ENCODE peak calls at places on chromosomes 6 and 20, in nine cellular contexts. M is T-helper 22 cell; D is stimulated activated CD4-positive, alpha-beta T cell treated with anti-CD3 and anti-CD28 coated beads, Interleukin-1b, Interleukin-23, amount 100 ng/mL, for 1 hour; H is cardiac fibroblast; O is lower leg skin; P is NCI-H1105; G is activated naive CD8-positive, alpha-beta T cell treated with anti-CD3 and anti-CD28 coated beads, Interleukin-2, amount 50 U/mL, for 24 hours; X is stimulated activated CD8-positive, alpha-beta memory T cell treated with anti-CD3 and anti-CD28 coated beads, Interleukin-4, amount 100 ng/mL, for 24 hours; F is H7. B is an unnamed sample.

GRCh38 chr6:157376706-157377230 is 4.2 kb upstream of the ZDHHC14 start:
- DNase-seq in M (no peak), P (no peak), H (no peak), X (no peak), G (no peak), F (no peak), D (no peak), O (no peak), B (no peak)

GRCh38 chr20:60424267-60424904 is 466.2 kb downstream of the CDH26 start:
- DNase-seq in H (no peak), P (no peak), O (no peak), G (no peak), M (no peak), F (no peak), X (no peak), D (no peak), B (no peak)

GRCh38 chr6:120211955-120212792 is 862.6 kb upstream of the MAN1A1 start:
- DNase-seq in X (no peak), D (no peak), G (no peak), P (no peak), H (peak), F (no peak), M (no peak), O (no peak), B (no peak)

GRCh38 chr6:36848658-36849441 is 9.6 kb upstream of the CPNE5 start:
- DNase-seq in G (no peak), P (peak), O (no peak), F (peak), D (no peak), X (no peak), H (no peak), M (no peak), B (no peak)

GRCh38 chr6:118717106-118717505 is 65.7 kb upstream of the CEP85L start:
- DNase-seq in O (no peak), P (no peak), G (no peak), H (no peak), M (no peak), X (no peak), D (no peak), F (no peak), B (no peak)

GRCh38 chr6:149864578-149865535 is 698 bp upstream of the LRP11 start:
- DNase-seq in P (peak), F (peak), O (no peak), H (peak), G (peak), M (no peak), D (no peak), X (no peak), B (peak)

GRCh38 chr20:44073675-44074071 is 113.3 kb downstream of the JPH2 start:
- DNase-seq in H (no peak), F (no peak), M (no peak), X (no peak), G (no peak), P (no peak), O (no peak), D (no peak), B (peak)

GRCh38 chr6:16438677-16439615 is 200.6 kb downstream of the GMPR start:
- DNase-seq in H (peak), X (no peak), M (peak), F (peak), D (no peak), P (no peak), O (no peak), G (no peak), B (no peak)

GRCh38 chr6:147279423-147279822 is 75.2 kb downstream of the STXBP5 start:
- DNase-seq in H (peak), P (no peak), F (no peak), X (no peak), D (no peak), O (no peak), G (no peak), M (no peak), B (no peak)

GRCh38 chr6:106324726-106325335 is 729 bp downstream of the ATG5 start:
- DNase-seq in G (no peak), D (no peak), M (no peak), H (peak), P (no peak), O (no peak), F (no peak), X (no peak), B (no peak)

GRCh38 chr6:126039284-126039683 is 52.9 kb downstream of the TRMT11 start:
- DNase-seq in G (no peak), O (no peak), X (no peak), F (no peak), P (no peak), H (peak), M (no peak), D (no peak), B (no peak)

GRCh38 chr6:5208491-5208890 is 52.3 kb downstream of the LYRM4 start:
- DNase-seq in F (no peak), X (no peak), G (no peak), D (no peak), P (no peak), O (no peak), H (no peak), M (no peak), B (no peak)

GRCh38 chr20:63955281-63955845 is 853 bp downstream of the UCKL1 start:
- DNase-seq in X (no peak), H (peak), P (no peak), G (peak), M (no peak), D (no peak), F (peak), O (no peak), B (no peak)

GRCh38 chr6:104548297-104548696 is 311.4 kb downstream of the HACE1 start:
- DNase-seq in X (no peak), D (no peak), M (no peak), G (no peak), H (no peak), P (no peak), O (no peak), F (no peak), B (no peak)

GRCh38 chr6:30626484-30627366 is at the start of gene ATAT1:
- DNase-seq in D (peak), M (peak), O (peak), F (peak), H (peak), G (peak), P (peak), X (peak), B (peak)

GRCh38 chr20:23257848-23258746 is 92.5 kb upstream of the NXT1 start:
- DNase-seq in O (no peak), X (no peak), F (no peak), M (no peak), D (no peak), P (peak), H (peak), G (no peak), B (no peak)

B was measured in tibial artery.